ENCODE peak calls at places on chromosome 2, in four cellular contexts. G is lung, K is brain microvascular endothelial cell, L is heart right ventricle. M is an unnamed sample.

GRCh38 chr2:122238006-122238559 is 482.6 kb downstream of the TSN start:
- DNase-seq in G (no peak), K (no peak), L (no peak), M (no peak)

GRCh38 chr2:28643324-28643723 is 108.3 kb upstream of the PPP1CB start:
- DNase-seq in G (no peak), K (no peak), L (no peak), M (no peak)

GRCh38 chr2:226953206-226953605 is 117.4 kb downstream of the RHBDD1 start:
- DNase-seq in G (no peak), K (no peak), L (no peak), M (no peak)

GRCh38 chr2:189421644-189422043 is 19.6 kb upstream of the WDR75 start:
- DNase-seq in G (no peak), K (peak; percentile 88), L (no peak), M (no peak)

GRCh38 chr2:9753276-9753600 is 90.0 kb upstream of the TAF1B start:
- DNase-seq in G (no peak), K (peak; percentile 95), L (no peak), M (no peak)

GRCh38 chr2:8515864-8516533 is 165.9 kb upstream of the ID2 start:
- DNase-seq in G (no peak), K (no peak), L (no peak), M (no peak)

GRCh38 chr2:238322001-238322411 is 1.7 kb downstream of the TRAF3IP1 start:
- DNase-seq in G (no peak), K (no peak), L (no peak), M (no peak)

GRCh38 chr2:64730551-64731305 is 77.0 kb upstream of the SERTAD2 start:
- DNase-seq in G (peak; percentile 47), K (peak; percentile 38), L (peak; percentile 77), M (no peak)

GRCh38 chr2:152354069-152354755 is 19.2 kb downstream of the FMNL2 start:
- DNase-seq in G (no peak), K (peak; percentile 22), L (no peak), M (no peak)

GRCh38 chr2:120632796-120633646 is 102.6 kb upstream of the GLI2 start:
- DNase-seq in G (no peak), K (no peak), L (no peak), M (no peak)

GRCh38 chr2:148645135-148645924 is 779 bp downstream of the EPC2 start:
- DNase-seq in G (peak; percentile 95), K (peak; percentile 82), L (peak; percentile 92), M (peak; percentile 88)
- TF ChIP-seq CTCF in G (peak; percentile 15), K (peak; percentile 53), L (peak; percentile 41), M (no peak)

GRCh38 chr2:54915101-54915500 is 135.2 kb downstream of the RTN4 start:
- DNase-seq in G (no peak), K (no peak), L (no peak), M (no peak)
- TF ChIP-seq CTCF in G (no peak), K (no peak), L (no peak), M (no peak)

GRCh38 chr2:114546511-114546910 is 104.1 kb downstream of the DPP10 start:
- DNase-seq in G (no peak), K (no peak), L (no peak), M (no peak)

GRCh38 chr2:114548151-114548550 is 105.7 kb downstream of the DPP10 start:
- DNase-seq in G (no peak), K (no peak), L (no peak), M (no peak)

GRCh38 chr2:114537777-114538176 is 95.3 kb downstream of the DPP10 start:
- DNase-seq in G (no peak), K (no peak), L (no peak), M (no peak)

GRCh38 chr2:114545052-114545451 is 102.6 kb downstream of the DPP10 start:
- DNase-seq in G (no peak), K (no peak), L (no peak), M (no peak)

DNA sequence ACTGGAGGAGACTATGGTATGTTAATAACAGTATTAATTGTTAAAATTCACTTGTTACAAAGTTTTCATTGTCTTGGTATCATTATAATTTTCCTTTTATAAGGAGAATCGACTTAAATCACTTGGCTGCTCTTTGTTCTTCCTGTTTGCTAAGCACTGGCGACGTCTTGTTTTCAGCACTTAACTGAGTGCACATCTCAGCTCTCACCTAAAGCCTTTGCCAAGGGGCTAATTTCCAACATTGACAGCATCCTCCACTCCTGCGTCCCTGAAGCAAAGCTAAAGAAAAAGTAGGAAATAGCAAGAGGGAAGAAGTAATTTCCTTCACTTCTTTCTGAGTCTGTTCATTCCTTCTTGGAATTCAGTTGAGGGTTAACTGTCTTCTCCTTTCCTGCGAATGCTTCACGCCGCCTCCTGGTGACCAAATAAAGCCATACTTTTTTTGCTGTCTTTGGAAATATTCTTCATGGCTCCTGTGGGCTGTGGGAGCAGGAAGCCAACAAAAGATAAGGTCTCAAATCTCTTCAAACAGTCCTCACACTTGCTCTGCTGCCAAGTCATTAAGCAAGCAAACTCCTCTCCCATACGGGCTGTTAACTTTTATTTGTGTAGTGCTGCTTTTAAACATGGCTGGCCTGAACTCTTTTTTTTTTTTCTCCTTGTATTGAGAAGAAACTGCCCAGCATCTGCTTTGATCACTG is 100.8 kb downstream of the DPP10 start:
- DNase-seq in G (peak; percentile 29), K (no peak), L (peak; percentile 68), M (no peak)
- TF ChIP-seq CTCF in G (no peak), K (no peak), L (peak; percentile 53), M (no peak)

DNA sequence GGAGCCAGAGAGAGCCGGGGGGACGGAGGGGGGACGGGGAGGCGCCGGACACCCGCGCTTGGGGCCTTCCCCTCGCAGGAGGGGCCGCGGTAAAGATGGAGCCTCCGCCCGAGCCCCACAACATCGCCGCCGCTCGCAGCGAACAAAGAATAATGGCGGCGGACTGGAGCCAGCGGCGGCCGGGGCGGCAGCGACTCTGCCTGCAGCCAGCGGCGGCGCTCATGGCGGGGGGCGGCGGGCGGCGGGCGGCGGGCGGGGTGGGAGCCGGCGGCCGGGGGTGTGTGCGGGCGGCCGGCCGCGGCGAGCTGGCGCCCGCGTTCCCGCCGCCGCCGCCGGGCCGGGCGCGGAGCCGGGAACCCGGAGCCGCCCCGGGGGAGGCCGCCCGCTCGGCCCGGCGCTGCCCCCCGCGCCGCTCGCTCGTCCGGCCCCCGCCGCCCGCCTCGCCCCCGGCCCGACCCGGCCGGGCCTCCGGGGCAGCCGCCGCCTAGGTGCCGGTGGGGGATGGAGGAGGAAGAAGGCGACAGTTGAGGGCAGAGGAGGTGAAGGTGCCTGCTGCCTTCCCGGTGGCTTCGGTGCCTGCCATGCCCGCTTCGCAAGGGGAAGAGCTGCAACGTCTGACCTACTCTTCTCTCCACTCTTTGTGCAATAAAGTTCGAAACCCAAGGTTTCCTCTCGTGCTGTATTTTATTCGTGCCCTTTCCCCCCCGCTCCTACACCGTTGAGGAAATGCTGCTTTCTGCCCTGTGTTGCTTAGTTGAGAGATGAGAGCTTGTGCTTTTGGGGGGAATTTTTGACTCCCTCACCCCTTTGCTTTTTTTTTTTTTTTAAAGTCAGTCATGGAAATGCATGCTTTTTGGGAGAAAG is 630 bp downstream of the CREB1 start:
- DNase-seq in G (peak; percentile 49), K (no peak), L (peak; percentile 43), M (peak; percentile 53)
- TF ChIP-seq CTCF in G (no peak), K (no peak), L (no peak), M (no peak)

M was measured in mesothelial cell of epicardium.